ENCODE peak calls at places on chromosome 6, in nine cellular contexts. E is fibroblast of lung; U is HCT116; N is CD8-positive, alpha-beta T cell; K is cardiac muscle cell; T is Panc1; C is heart right ventricle; Z is mammary epithelial cell; A is GM23338. L is an unnamed sample.

GRCh38 chr6:20211941-20212391 is 303 bp downstream of the MBOAT1 start:
- DNase-seq in Z (no peak), K (peak), A (peak), E (no peak), C (no peak), U (no peak), N (no peak), T (no peak), L (peak)

GRCh38 chr6:30325150-30325872 is 1.4 kb upstream of the TRIM39 start:
- DNase-seq in E (peak), U (no peak), N (peak), C (no peak), T (no peak), K (no peak), Z (no peak), A (peak), L (no peak)

GRCh38 chr6:41255638-41256246 is 27.6 kb downstream of the TREML4 start:
- DNase-seq in U (no peak), T (no peak), E (no peak), K (no peak), Z (no peak), N (no peak), C (no peak), A (no peak), L (no peak)

GRCh38 chr6:706819-707381 is 14.0 kb upstream of the EXOC2 start:
- DNase-seq in C (no peak), K (no peak), E (no peak), U (no peak), T (no peak), A (no peak), Z (no peak), N (no peak), L (no peak)

GRCh38 chr6:30614843-30615218 is 2.2 kb downstream of the PPP1R10 start:
- DNase-seq in A (peak), N (peak), E (peak), K (peak), U (peak), T (peak), C (peak), Z (peak), L (peak)

GRCh38 chr6:163100259-163100658 is 314.3 kb upstream of the QKI start:
- DNase-seq in Z (no peak), E (no peak), U (no peak), K (no peak), T (no peak), C (no peak), N (no peak), A (no peak), L (no peak)

GRCh38 chr6:116201538-116201937 is 52.3 kb downstream of the TSPYL4 start:
- DNase-seq in N (no peak), A (no peak), K (no peak), Z (no peak), E (no peak), U (no peak), C (no peak), T (no peak), L (no peak)

GRCh38 chr6:158174514-158174913 is 6.4 kb downstream of the GTF2H5 start:
- DNase-seq in K (no peak), T (no peak), E (peak), Z (peak), C (no peak), A (no peak), N (no peak), U (no peak), L (no peak)

GRCh38 chr6:26054937-26055669 is 32.1 kb upstream of the HFE start:
- DNase-seq in U (peak), E (peak), A (peak), T (no peak), C (peak), Z (peak), K (peak), N (peak), L (peak)

GRCh38 chr6:130858054-130858453 is 30.8 kb downstream of the SMLR1 start:
- DNase-seq in A (peak), N (no peak), C (no peak), E (no peak), Z (no peak), K (no peak), T (no peak), U (no peak), L (no peak)

GRCh38 chr6:63888416-63888815 is 252.8 kb downstream of the PHF3 start:
- DNase-seq in K (no peak), N (no peak), C (no peak), Z (no peak), A (no peak), U (no peak), T (no peak), E (no peak), L (no peak)

GRCh38 chr6:159306134-159306537 is 136.9 kb downstream of the FNDC1 start:
- DNase-seq in T (no peak), K (no peak), N (no peak), A (no peak), C (no peak), E (no peak), U (no peak), Z (no peak), L (no peak)

GRCh38 chr6:151239603-151240035 is at the start of gene AKAP12:
- DNase-seq in A (peak), E (peak), U (no peak), N (no peak), T (no peak), K (peak), Z (no peak), C (peak), L (peak)

GRCh38 chr6:108947114-108947854 is 99.1 kb downstream of the ARMC2 start:
- DNase-seq in K (no peak), N (no peak), E (peak), C (no peak), T (no peak), U (no peak), A (no peak), Z (peak), L (no peak)

GRCh38 chr6:7219310-7219709 is 93.7 kb downstream of the SSR1 start:
- DNase-seq in U (no peak), N (no peak), A (no peak), K (no peak), Z (peak), E (peak), C (peak), T (no peak), L (no peak)

GRCh38 chr6:71420693-71421328 is 132.2 kb downstream of the OGFRL1 start:
- DNase-seq in E (peak), T (peak), N (no peak), U (no peak), C (peak), K (peak), Z (peak), A (peak), L (peak)

GRCh38 chr6:100269189-100269588 is 195.5 kb downstream of the SIM1 start:
- DNase-seq in Z (peak), E (peak), U (no peak), C (no peak), A (no peak), T (no peak), N (no peak), K (no peak), L (no peak)

GRCh38 chr6:76831299-76831698 is 632.0 kb downstream of the HTR1B start:
- DNase-seq in C (no peak), U (no peak), Z (peak), N (no peak), A (no peak), T (no peak), E (no peak), K (no peak), L (no peak)

GRCh38 chr6:166683477-166683876 is 56.4 kb upstream of the RPS6KA2 start:
- DNase-seq in Z (no peak), C (no peak), U (no peak), E (peak), K (no peak), A (no peak), N (no peak), T (no peak), L (no peak)

GRCh38 chr6:39441301-39441700 is 118.8 kb upstream of the KCNK16 start:
- DNase-seq in N (no peak), K (no peak), U (no peak), T (no peak), Z (no peak), C (no peak), E (no peak), A (no peak), L (no peak)

GRCh38 chr6:143441680-143442359 is 8.7 kb downstream of the ADAT2 start:
- DNase-seq in T (no peak), A (no peak), E (peak), N (no peak), K (no peak), Z (peak), C (no peak), U (no peak), L (no peak)

GRCh38 chr6:116239256-116239655 is 14.6 kb downstream of the TSPYL4 start:
- DNase-seq in C (no peak), T (no peak), E (no peak), A (no peak), N (no peak), U (no peak), Z (no peak), K (no peak), L (no peak)

GRCh38 chr6:72649032-72649984 is 27.4 kb downstream of the KCNQ5 start:
- DNase-seq in E (peak), C (no peak), T (peak), U (no peak), A (no peak), K (no peak), Z (peak), N (no peak), L (no peak)

GRCh38 chr6:99613705-99614429 is 7.2 kb downstream of the PRDM13 start:
- DNase-seq in C (no peak), Z (no peak), N (no peak), E (no peak), A (peak), U (no peak), K (peak), T (no peak), L (no peak)

GRCh38 chr6:8219352-8219943 is 117.1 kb upstream of the EEF1E1 start:
- DNase-seq in K (peak), E (peak), Z (peak), A (peak), N (peak), T (peak), U (peak), C (no peak), L (no peak)

GRCh38 chr6:88008411-88008810 is 39.2 kb upstream of the SPACA1 start:
- DNase-seq in E (no peak), A (no peak), N (no peak), U (no peak), K (no peak), T (peak), Z (no peak), C (no peak), L (no peak)

GRCh38 chr6:33313105-33313708 is 671 bp downstream of the TAPBP start:
- DNase-seq in U (no peak), N (no peak), K (no peak), E (peak), T (no peak), C (peak), Z (peak), A (peak), L (peak)

GRCh38 chr6:1395496-1395895 is 6.1 kb downstream of the FOXF2 start:
- DNase-seq in E (peak), U (no peak), T (no peak), N (no peak), C (no peak), Z (no peak), K (no peak), A (no peak), L (no peak)

GRCh38 chr6:15090145-15090579 is 155.7 kb upstream of the JARID2 start:
- DNase-seq in K (peak), U (no peak), A (no peak), C (no peak), Z (no peak), N (no peak), T (no peak), E (no peak), L (no peak)

DNA sequence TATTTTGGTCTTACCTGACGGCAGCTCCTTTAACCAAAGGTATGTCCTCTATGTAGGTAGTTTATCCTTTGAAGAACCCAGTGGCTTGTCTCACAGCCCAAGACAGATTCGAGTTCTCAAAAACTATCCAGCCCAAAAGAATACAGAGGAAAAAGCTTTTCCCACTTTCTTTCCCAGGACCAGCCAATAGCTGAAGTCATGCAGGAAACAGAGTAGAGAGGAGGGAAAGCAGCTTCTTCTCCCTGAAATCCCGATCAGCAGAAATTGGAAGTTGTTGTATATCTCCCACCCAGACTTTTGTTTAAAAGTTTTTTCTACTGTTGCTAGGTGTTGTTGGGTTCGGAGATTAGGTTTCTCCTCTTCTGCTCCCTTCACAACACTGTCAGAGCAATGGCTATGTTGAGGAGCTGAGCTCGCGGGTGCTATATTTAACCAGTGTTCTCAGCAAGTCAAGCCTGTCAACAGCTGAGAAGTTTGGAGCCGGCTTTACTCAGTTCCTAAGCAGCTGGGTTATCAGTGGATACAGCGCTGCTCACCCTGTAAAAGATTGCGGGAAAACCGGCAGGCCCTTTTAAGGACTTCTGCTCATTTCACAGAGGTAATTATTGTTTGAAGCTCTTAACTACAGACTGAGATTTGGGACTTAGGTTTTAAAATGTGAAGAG is at the start of gene FILIP1:
- DNase-seq in T (no peak), U (no peak), A (peak), K (peak), E (peak), C (no peak), Z (no peak), N (no peak), L (no peak)
- H3K4me3 ChIP-seq in T (no peak), U (no peak), A (no peak), K (peak), E (peak), C (peak), Z (no peak), N (no peak), L (peak)

DNA sequence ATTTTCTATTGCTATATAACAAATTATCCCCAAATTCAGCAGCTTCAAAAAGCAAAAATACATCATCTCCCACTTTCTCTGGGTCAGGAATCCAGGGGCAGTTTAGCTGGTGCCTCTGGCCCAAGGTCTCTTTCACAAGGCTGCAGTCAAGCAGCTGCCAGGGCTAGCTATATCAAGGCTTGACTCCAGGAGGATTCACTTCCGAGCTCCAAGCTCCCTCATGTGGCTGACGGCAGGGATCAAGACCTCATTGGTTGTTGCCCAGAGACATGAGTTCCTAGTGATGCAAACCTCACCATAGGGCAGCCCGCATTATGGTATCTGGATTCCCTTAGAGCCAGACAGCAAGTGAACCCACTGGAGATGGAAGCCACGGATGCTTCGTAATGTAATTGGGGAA is 1.3 kb upstream of the VNN1 start:
- DNase-seq in C (peak), T (peak), K (peak), A (peak), N (no peak), U (peak), Z (peak), E (peak), L (peak)
- TF ChIP-seq CTCF in C (peak), T (peak), K (peak), A (peak), N (no peak), U (peak), Z (peak), E (peak), L (peak)

DNA sequence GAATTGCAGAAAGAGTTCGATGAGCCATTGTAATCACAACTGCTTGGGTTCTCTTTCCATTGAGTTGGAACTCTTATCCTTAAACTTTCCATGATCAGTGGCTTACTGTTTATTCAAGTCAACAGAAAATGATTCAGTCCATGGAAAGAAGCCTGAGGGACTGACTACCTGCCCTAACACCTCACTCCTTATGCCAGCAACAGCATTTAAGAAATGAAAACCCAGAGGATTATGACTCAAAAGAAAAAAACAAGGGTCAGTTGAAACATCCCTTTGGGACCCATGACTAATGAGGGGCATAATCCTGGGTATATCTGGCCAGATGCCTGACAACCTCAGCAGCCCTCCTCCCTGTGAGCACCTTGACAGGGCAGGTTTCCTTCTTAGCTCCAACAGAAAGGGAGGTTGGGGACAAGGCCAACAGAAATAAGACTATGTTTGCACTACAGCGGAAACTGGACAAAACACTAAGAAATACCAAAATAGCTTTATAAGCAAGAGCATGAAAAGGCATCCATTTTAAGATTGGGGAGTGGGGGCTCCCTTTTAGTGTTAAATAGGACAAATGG is 106.7 kb downstream of the MAP3K5 start:
- DNase-seq in C (no peak), N (no peak), E (no peak), Z (peak), U (peak), K (no peak), A (no peak), T (no peak), L (no peak)
- H3K27ac ChIP-seq in C (no peak), N (no peak), E (no peak), Z (peak), U (peak), K (no peak), A (no peak), T (no peak), L (no peak)

GRCh38 chr6:43682724-43683429 is 4.7 kb downstream of the MRPS18A start:
- DNase-seq in A (no peak), U (no peak), Z (no peak), T (no peak), K (no peak), N (no peak), E (no peak), C (no peak), L (no peak)
- H3K4me3 ChIP-seq in A (no peak), U (no peak), Z (no peak), T (no peak), K (no peak), N (no peak), E (no peak), C (no peak), L (no peak)

GRCh38 chr6:164897523-164898094 is 411.8 kb downstream of the C6orf118 start:
- DNase-seq in U (no peak), Z (no peak), A (peak), N (no peak), T (no peak), K (no peak), C (no peak), E (no peak), L (no peak)
- TF ChIP-seq CTCF in U (peak), Z (no peak), A (peak), N (no peak), T (peak), K (no peak), C (no peak), E (no peak), L (no peak)

GRCh38 chr6:125099211-125100017 is 54.2 kb upstream of the TPD52L1 start:
- DNase-seq in T (no peak), A (peak), N (no peak), E (peak), U (peak), C (peak), K (peak), Z (peak), L (peak)
- H3K27ac ChIP-seq in T (no peak), A (no peak), N (no peak), E (peak), U (no peak), C (no peak), K (no peak), Z (no peak), L (peak)

DNA sequence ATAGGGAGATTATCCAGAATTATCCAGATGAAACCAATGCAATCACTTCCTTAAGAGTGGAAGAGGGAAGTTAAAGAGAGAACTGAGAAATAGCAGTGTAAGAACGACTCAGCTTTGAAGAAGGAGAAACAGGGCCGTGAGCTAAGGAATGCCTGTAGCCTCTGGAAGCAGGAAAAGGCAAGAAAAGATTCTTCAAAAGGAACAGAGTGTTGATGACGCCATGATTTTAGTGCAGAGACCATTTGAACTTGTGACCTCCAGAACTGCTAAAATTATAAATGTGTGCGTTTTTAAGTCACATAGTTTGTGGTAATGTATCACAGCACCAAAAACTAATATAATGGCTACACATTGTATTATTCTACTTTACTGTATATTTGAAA is 32.7 kb downstream of the ILRUN start:
- DNase-seq in A (no peak), T (no peak), U (no peak), K (no peak), C (no peak), N (no peak), E (peak), Z (no peak), L (no peak)
- H3K4me3 ChIP-seq in A (no peak), T (no peak), U (no peak), K (no peak), C (no peak), N (no peak), E (no peak), Z (no peak), L (no peak)

GRCh38 chr6:13299403-13299821 is 28.9 kb downstream of the TBC1D7 start:
- DNase-seq in E (no peak), K (no peak), Z (no peak), A (no peak), C (no peak), U (no peak), N (no peak), T (no peak), L (no peak)

GRCh38 chr6:13295576-13295975 is 32.8 kb downstream of the TBC1D7 start:
- DNase-seq in Z (no peak), N (no peak), K (no peak), A (no peak), T (no peak), U (no peak), C (no peak), E (no peak), L (no peak)

GRCh38 chr6:13297391-13297790 is 30.9 kb downstream of the TBC1D7 start:
- DNase-seq in E (no peak), C (no peak), U (no peak), N (no peak), K (no peak), Z (no peak), A (no peak), T (no peak), L (no peak)

GRCh38 chr6:13294499-13295069 is 33.8 kb downstream of the TBC1D7 start:
- DNase-seq in U (no peak), T (no peak), K (no peak), Z (no peak), A (no peak), N (no peak), C (no peak), E (no peak), L (no peak)

DNA sequence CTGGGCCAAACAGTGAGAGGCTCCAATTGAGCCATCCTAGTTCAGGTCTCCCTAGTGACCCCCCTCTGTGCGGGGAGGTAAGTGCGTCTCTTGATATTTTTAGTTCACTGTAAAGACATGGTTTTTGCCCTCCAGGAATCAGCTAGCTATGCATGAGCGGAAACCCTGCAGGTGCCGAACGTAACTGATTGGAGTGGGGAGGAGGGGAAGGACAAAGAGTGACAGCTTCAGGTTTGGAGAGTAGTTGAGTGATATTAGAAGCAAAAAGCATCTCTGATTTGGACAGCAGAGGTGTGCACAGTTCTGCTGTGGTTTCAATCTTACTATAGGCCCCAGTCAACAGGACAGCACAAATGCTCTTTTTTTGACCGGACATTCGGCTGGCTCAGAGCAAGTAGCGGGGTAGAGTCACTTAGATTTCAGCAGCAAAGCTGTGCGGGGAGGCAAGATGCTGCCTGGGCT is 31.8 kb downstream of the TBC1D7 start:
- DNase-seq in A (peak), K (peak), T (no peak), C (no peak), Z (no peak), N (no peak), E (no peak), U (no peak), L (no peak)
- TF ChIP-seq CTCF in A (peak), K (no peak), T (no peak), C (no peak), Z (no peak), N (no peak), E (no peak), U (no peak), L (no peak)